ENCODE peak calls at places on chromosome 20, in five cellular contexts. Q is endothelial cell, Y is astrocyte of the cerebellum, I is PC-3, F is NCI-H2029. S is an unnamed sample.

GRCh38 chr20:46084805-46085792 is 4.7 kb downstream of the NCOA5 start:
- DNase-seq in Q (no peak), F (peak), I (peak), Y (no peak), S (no peak)

GRCh38 chr20:62376112-62377063 is 9.3 kb upstream of the LAMA5 start:
- DNase-seq in Q (peak), I (no peak), Y (no peak), F (no peak), S (no peak)

GRCh38 chr20:24955045-24955444 is 6.0 kb downstream of the CST7 start:
- DNase-seq in Y (no peak), Q (no peak), F (no peak), I (no peak), S (no peak)

GRCh38 chr20:62875419-62876355 is 14.1 kb upstream of the TCFL5 start:
- DNase-seq in Q (peak), Y (peak), I (peak), F (peak), S (peak)

GRCh38 chr20:36826556-36827244 is 49.2 kb upstream of the TLDC2 start:
- DNase-seq in Q (no peak), Y (no peak), I (no peak), F (no peak), S (no peak)

GRCh38 chr20:44761423-44761822 is 15.8 kb downstream of the KCNK15 start:
- DNase-seq in I (no peak), Q (no peak), F (no peak), Y (no peak), S (no peak)

GRCh38 chr20:25338112-25339023 is 52.3 kb downstream of the ABHD12 start:
- DNase-seq in F (no peak), Q (no peak), Y (no peak), I (no peak), S (no peak)

GRCh38 chr20:35791823-35792222 is 20.0 kb downstream of the PHF20 start:
- DNase-seq in Y (peak), F (no peak), I (peak), Q (no peak), S (no peak)

GRCh38 chr20:46631212-46631869 is 19.9 kb downstream of the SLC13A3 start:
- DNase-seq in Q (no peak), F (no peak), I (peak), Y (no peak), S (no peak)

GRCh38 chr20:14778096-14778495 is 440.7 kb upstream of the FLRT3 start:
- DNase-seq in I (no peak), Q (no peak), Y (no peak), F (no peak), S (no peak)

GRCh38 chr20:61271273-61272221 is 19.5 kb downstream of the CDH4 start:
- DNase-seq in Y (no peak), Q (no peak), I (no peak), F (no peak), S (no peak)

GRCh38 chr20:59993736-59994484 is 35.7 kb downstream of the CDH26 start:
- DNase-seq in I (no peak), Y (no peak), F (no peak), Q (peak), S (no peak)

GRCh38 chr20:41005361-41005729 is 23.3 kb upstream of the TOP1 start:
- DNase-seq in Y (peak), Q (no peak), I (peak), F (peak), S (peak)

GRCh38 chr20:58891686-58892125 is 39.2 kb downstream of the GNAS start:
- DNase-seq in Q (no peak), I (peak), F (no peak), Y (no peak), S (no peak)

GRCh38 chr20:21613512-21613911 is 92.0 kb upstream of the PAX1 start:
- DNase-seq in I (peak), F (peak), Y (no peak), Q (no peak), S (peak)

GRCh38 chr20:2749343-2749950 is 51.0 kb downstream of the CPXM1 start:
- DNase-seq in Y (no peak), I (no peak), Q (no peak), F (no peak), S (no peak)

GRCh38 chr20:44217342-44218092 is 6.9 kb upstream of the OSER1 start:
- DNase-seq in Q (peak), Y (peak), I (peak), F (peak), S (peak)

GRCh38 chr20:62360854-62361798 is 6.0 kb downstream of the LAMA5 start:
- DNase-seq in Y (no peak), F (no peak), Q (no peak), I (peak), S (no peak)

GRCh38 chr20:51469578-51470520 is 72.7 kb downstream of the NFATC2 start:
- DNase-seq in Y (no peak), Q (no peak), I (no peak), F (peak), S (peak)

GRCh38 chr20:33411136-33411690 is 9.9 kb upstream of the CDK5RAP1 start:
- DNase-seq in Y (no peak), Q (no peak), F (no peak), I (no peak), S (peak)

GRCh38 chr20:58906894-58907293 is 54.4 kb downstream of the GNAS start:
- DNase-seq in F (no peak), I (peak), Y (peak), Q (no peak), S (no peak)

GRCh38 chr20:43914697-43915208 is at the start of gene TOX2:
- DNase-seq in F (peak), Y (no peak), I (no peak), Q (peak), S (no peak)

GRCh38 chr20:63768591-63769515 is 29.3 kb downstream of the SLC2A4RG start:
- DNase-seq in Y (no peak), Q (no peak), I (no peak), F (no peak), S (no peak)

GRCh38 chr20:32034581-32035397 is 17.3 kb upstream of the HCK start:
- DNase-seq in F (no peak), I (no peak), Q (no peak), Y (no peak), S (no peak)

GRCh38 chr20:25280574-25281535 is 33.0 kb downstream of the PYGB start:
- DNase-seq in F (no peak), Q (no peak), I (no peak), Y (no peak), S (no peak)

GRCh38 chr20:9359561-9360308 is 154.7 kb upstream of the LAMP5 start:
- DNase-seq in F (no peak), Q (peak), I (peak), Y (peak), S (no peak)

GRCh38 chr20:38973546-38974120 is 11.5 kb downstream of the DHX35 start:
- DNase-seq in I (peak), Q (no peak), Y (peak), F (no peak), S (no peak)

GRCh38 chr20:57148266-57148665 is 118.2 kb downstream of the BMP7 start:
- DNase-seq in Y (no peak), Q (no peak), F (no peak), I (no peak), S (no peak)

GRCh38 chr20:58707770-58708169 is 15.2 kb downstream of the NPEPL1 start:
- DNase-seq in I (no peak), Q (no peak), F (no peak), Y (no peak), S (no peak)

GRCh38 chr20:46129955-46130481 is 11.9 kb downstream of the CD40 start:
- DNase-seq in Q (no peak), F (peak), Y (no peak), I (no peak), S (peak)

GRCh38 chr20:63288581-63289251 is 4.3 kb upstream of the COL20A1 start:
- DNase-seq in Q (no peak), F (no peak), I (no peak), Y (no peak), S (no peak)

GRCh38 chr20:58466729-58467571 is 48.2 kb downstream of the APCDD1L start:
- DNase-seq in Y (no peak), I (no peak), Q (no peak), F (no peak), S (no peak)

GRCh38 chr20:34711813-34712430 is 7.8 kb downstream of the TP53INP2 start:
- DNase-seq in Y (no peak), Q (no peak), F (no peak), I (no peak), S (no peak)

GRCh38 chr20:57618766-57619052 is 1.5 kb downstream of the ZBP1 start:
- DNase-seq in I (no peak), Y (no peak), Q (no peak), F (no peak), S (no peak)

GRCh38 chr20:37077009-37077408 is 18.8 kb downstream of the RBL1 start:
- DNase-seq in Y (no peak), I (no peak), Q (no peak), F (no peak), S (no peak)

GRCh38 chr20:13302647-13303425 is 81.8 kb downstream of the ISM1 start:
- DNase-seq in F (peak), Q (peak), I (peak), Y (no peak), S (no peak)

S was measured in DMS 273 treated with DMSO at 0.1 percent for 48 hours.